ENCODE peak calls at places on chromosomes 3 and 15, in five cellular contexts. B, Q, Z, F and S are unnamed samples.

GRCh38 chr3:133995264-133995663 is 34.5 kb downstream of the SLCO2A1 start:
- DNase-seq in B (no peak), Z (no peak), F (no peak), Q (no peak), S (no peak)

GRCh38 chr3:190339130-190339529 is 16.9 kb upstream of the CLDN1 start:
- DNase-seq in F (peak; percentile 11), Q (no peak), B (peak; percentile 37), Z (no peak), S (no peak)

GRCh38 chr3:119257111-119257510 is 16.4 kb upstream of the B4GALT4 start:
- DNase-seq in F (no peak), B (no peak), Q (no peak), Z (no peak), S (no peak)

GRCh38 chr3:136728918-136729317 is 23.3 kb downstream of the STAG1 start:
- DNase-seq in Z (no peak), F (no peak), Q (no peak), B (no peak), S (no peak)

GRCh38 chr15:77617507-77618285 is 15.0 kb downstream of the LINGO1 start:
- DNase-seq in B (peak; percentile 45), F (no peak), Q (no peak), Z (no peak), S (peak; percentile 56)

GRCh38 chr3:81925385-81925784 is 163.9 kb upstream of the GBE1 start:
- DNase-seq in B (no peak), Q (no peak), F (no peak), Z (no peak), S (no peak)

GRCh38 chr3:170506556-170506955 is 79.3 kb downstream of the SLC7A14 start:
- DNase-seq in Q (no peak), Z (no peak), F (no peak), B (peak; percentile 52), S (no peak)

GRCh38 chr15:62444104-62445027 is 279.3 kb upstream of the C2CD4B start:
- DNase-seq in Z (no peak), B (no peak), F (no peak), Q (no peak), S (no peak)

GRCh38 chr3:149600619-149601018 is 57.2 kb downstream of the WWTR1 start:
- DNase-seq in Q (no peak), F (no peak), Z (no peak), B (no peak), S (no peak)

GRCh38 chr15:22979699-22980188 is 424 bp downstream of the CYFIP1 start:
- DNase-seq in Q (peak; percentile 72), Z (no peak), F (no peak), B (no peak), S (peak; percentile 51)

GRCh38 chr3:38655708-38656300 is 6.3 kb upstream of the SCN5A start:
- DNase-seq in Z (peak; percentile 34), Q (no peak), F (no peak), B (peak; percentile 52), S (no peak)

GRCh38 chr3:89303721-89304120 is 196.3 kb downstream of the EPHA3 start:
- DNase-seq in Z (no peak), F (no peak), B (no peak), Q (no peak), S (no peak)

GRCh38 chr3:177065285-177066028 is 131.8 kb downstream of the TBL1XR1 start:
- DNase-seq in B (no peak), Q (no peak), F (no peak), Z (no peak), S (no peak)

GRCh38 chr3:23876901-23877300 is 39.9 kb downstream of the NKIRAS1 start:
- DNase-seq in F (no peak), Z (no peak), Q (no peak), B (no peak), S (no peak)

GRCh38 chr3:188975612-188976314 is 196.0 kb upstream of the TPRG1 start:
- DNase-seq in Z (no peak), F (no peak), Q (no peak), B (no peak), S (no peak)

GRCh38 chr3:31300802-31301443 is 231.8 kb upstream of the STT3B start:
- DNase-seq in Z (no peak), F (no peak), Q (no peak), B (no peak), S (no peak)

GRCh38 chr15:70014860-70015490 is 82.7 kb downstream of the TLE3 start:
- DNase-seq in Z (no peak), F (peak; percentile 93), Q (peak; percentile 69), B (no peak), S (peak; percentile 71)

GRCh38 chr3:139564290-139564861 is 24.8 kb upstream of the RBP1 start:
- DNase-seq in Q (no peak), Z (no peak), F (no peak), B (no peak), S (peak; percentile 45)

DNA sequence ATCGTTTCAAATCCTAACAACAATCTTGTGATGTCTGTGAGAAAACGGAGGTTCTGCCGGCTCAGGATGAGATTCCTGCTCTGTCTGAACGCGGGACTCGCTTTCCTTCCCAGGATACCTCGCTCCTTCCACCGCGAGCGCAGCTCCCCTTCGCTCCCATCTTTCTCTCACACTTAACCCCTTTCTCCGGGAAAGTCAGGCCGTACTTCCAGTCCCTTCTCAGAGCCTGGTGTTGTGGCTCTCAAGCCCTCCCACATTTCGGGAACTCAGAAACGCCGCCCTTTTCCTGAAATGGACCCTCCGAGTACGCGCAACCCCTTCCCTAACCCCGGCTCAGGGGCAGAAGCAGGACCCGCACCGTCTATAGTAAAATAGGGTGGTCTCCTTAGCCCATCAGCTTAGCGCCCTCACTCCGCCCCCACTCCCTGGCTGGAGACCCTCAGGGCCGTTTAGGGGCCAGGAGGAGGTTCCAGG is 377 bp upstream of the FEM1B start:
- DNase-seq in F (no peak), Q (no peak), Z (no peak), B (no peak), S (peak; percentile 59)
- TF ChIP-seq ATF2 in F (no peak), Q (no peak), Z (no peak), B (no peak), S (no peak)

GRCh38 chr3:150627557-150627956 is 24.4 kb downstream of the SELENOT start:
- DNase-seq in Z (no peak), Q (no peak), B (no peak), F (no peak), S (no peak)
- TF ChIP-seq ATF2 in Z (no peak), Q (no peak), B (no peak), F (no peak), S (no peak)

GRCh38 chr15:93028111-93028631 is 60.8 kb downstream of the RGMA start:
- DNase-seq in Q (no peak), Z (peak; percentile 4), B (no peak), F (no peak), S (no peak)

GRCh38 chr15:93029613-93030429 is 59.2 kb downstream of the RGMA start:
- DNase-seq in Z (no peak), Q (peak; percentile 49), B (no peak), F (no peak), S (no peak)

GRCh38 chr15:93028632-93029612 is 60.1 kb downstream of the RGMA start:
- DNase-seq in B (no peak), Z (peak; percentile 8), F (no peak), Q (no peak), S (no peak)

GRCh38 chr15:93031103-93031464 is 57.9 kb downstream of the RGMA start:
- DNase-seq in B (no peak), F (no peak), Z (no peak), Q (no peak), S (no peak)

GRCh38 chr15:93030430-93031102 is 58.4 kb downstream of the RGMA start:
- DNase-seq in Q (peak; percentile 90), Z (peak; percentile 79), F (peak; percentile 7), B (peak; percentile 50), S (peak; percentile 84)
- TF ChIP-seq ATF2 in Q (no peak), Z (no peak), F (no peak), B (no peak), S (no peak)

GRCh38 chr3:14179114-14179465 is 473 bp downstream of the LSM3 start:
- DNase-seq in B (no peak), F (no peak), Q (no peak), Z (no peak), S (no peak)

GRCh38 chr3:14178247-14179113 is at the start of the genes LSM3 and XPC:
- DNase-seq in Q (peak; percentile 96), Z (peak; percentile 96), B (peak; percentile 98), F (peak; percentile 97), S (peak; percentile 92)

GRCh38 chr3:14179795-14180194 is 1.2 kb downstream of the LSM3 start:
- DNase-seq in F (no peak), Q (no peak), B (no peak), Z (no peak), S (no peak)

GRCh38 chr3:14175383-14176037 is 2.9 kb downstream of the XPC start:
- DNase-seq in Z (no peak), F (peak; percentile 48), B (no peak), Q (no peak), S (no peak)

DNA sequence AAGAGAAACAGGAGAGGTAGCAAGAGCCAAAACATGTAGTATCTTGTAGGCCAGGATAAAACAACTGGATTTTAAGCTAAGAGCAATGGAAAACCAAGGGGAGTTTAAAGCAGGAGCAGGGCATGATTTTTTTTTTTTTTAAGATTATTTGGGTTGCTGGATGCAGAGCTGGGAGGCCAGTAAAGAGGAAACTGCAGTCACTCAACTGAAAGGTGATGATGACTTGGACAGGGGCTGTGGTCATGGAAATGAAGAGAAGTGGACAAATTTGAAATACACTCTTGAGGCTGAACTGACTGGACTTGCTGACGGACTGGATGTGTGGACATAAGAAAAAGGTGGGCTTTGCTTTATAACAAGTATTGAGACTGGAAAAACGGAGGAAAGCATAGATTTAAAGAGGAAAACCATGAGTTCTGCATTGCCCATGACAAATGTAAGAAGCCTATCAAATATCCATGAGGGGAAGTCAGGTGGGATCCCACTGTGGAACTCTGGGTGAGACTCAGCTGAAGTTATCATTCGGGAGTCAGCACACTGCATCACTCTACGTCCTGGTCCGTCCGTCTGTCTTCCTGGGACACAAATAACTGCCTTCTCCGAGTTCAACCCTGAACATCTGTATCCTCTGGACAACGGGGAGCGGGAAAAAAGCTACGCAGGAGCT is 688 bp downstream of the XPC start:
- DNase-seq in Q (no peak), B (peak; percentile 15), Z (no peak), F (no peak), S (no peak)
- TF ChIP-seq ATF2 in Q (no peak), B (no peak), Z (no peak), F (no peak), S (no peak)